ENCODE peak calls at places on chromosomes 7 and 10, in four cellular contexts. I, X, G and W are unnamed samples.

GRCh38 chr7:909358-910329 is 33.3 kb downstream of the GET4 start:
- DNase-seq in I (no peak), X (peak), G (peak), W (peak)

GRCh38 chr10:43219848-43220247 is 47.0 kb downstream of the RASGEF1A start:
- DNase-seq in I (no peak), X (no peak), G (no peak), W (no peak)

GRCh38 chr7:23418046-23418445 is 52.2 kb downstream of the IGF2BP3 start:
- DNase-seq in I (no peak), X (peak), G (peak), W (no peak)

GRCh38 chr10:110209926-110210662 is 2.7 kb downstream of the MXI1 start:
- DNase-seq in I (no peak), X (peak), G (peak), W (no peak)

GRCh38 chr7:158695726-158696452 is 8.7 kb downstream of the NCAPG2 start:
- DNase-seq in I (no peak), X (peak), G (peak), W (peak)

GRCh38 chr7:155918720-155919399 is 106.6 kb upstream of the SHH start:
- DNase-seq in I (no peak), X (peak), G (peak), W (peak)

GRCh38 chr7:146772581-146772980 is 656.0 kb downstream of the CNTNAP2 start:
- DNase-seq in I (no peak), X (no peak), G (no peak), W (no peak)

GRCh38 chr10:16754765-16755164 is 62.5 kb downstream of the RSU1 start:
- DNase-seq in I (no peak), X (no peak), G (no peak), W (no peak)

GRCh38 chr7:73876973-73877372 is 16.0 kb downstream of the TMEM270 start:
- DNase-seq in I (no peak), X (no peak), G (no peak), W (no peak)

GRCh38 chr10:89090760-89091455 is 100.3 kb downstream of the FAS start:
- DNase-seq in I (no peak), X (no peak), G (peak), W (no peak)

GRCh38 chr7:150428671-150429451 is 21.6 kb upstream of the GIMAP8 start:
- DNase-seq in I (no peak), X (peak), G (peak), W (peak)

GRCh38 chr7:27972272-27972671 is 208.3 kb downstream of the JAZF1 start:
- DNase-seq in I (no peak), X (no peak), G (no peak), W (no peak)

GRCh38 chr7:23012797-23013714 is 874 bp downstream of the HYCC1 start:
- DNase-seq in I (no peak), X (peak), G (peak), W (peak)

GRCh38 chr10:104076743-104077160 is 8.9 kb downstream of the COL17A1 start:
- DNase-seq in I (no peak), X (peak), G (peak), W (peak)

GRCh38 chr7:139680676-139681462 is 96.9 kb downstream of the HIPK2 start:
- DNase-seq in I (no peak), X (peak), G (peak), W (peak)

GRCh38 chr7:31145339-31145738 is 93.2 kb downstream of the ADCYAP1R1 start:
- DNase-seq in I (no peak), X (no peak), G (no peak), W (no peak)

GRCh38 chr10:75508814-75509306 is 77.4 kb downstream of the LRMDA start:
- DNase-seq in I (no peak), X (no peak), G (peak), W (peak)

GRCh38 chr10:31064334-31064733 is 32.7 kb upstream of the ZNF438 start:
- DNase-seq in I (no peak), X (peak), G (peak), W (no peak)

GRCh38 chr10:88389456-88389855 is 193.7 kb downstream of the RNLS start:
- DNase-seq in I (no peak), X (peak), G (peak), W (peak)

GRCh38 chr10:69216577-69217118 is 3.5 kb upstream of the HKDC1 start:
- DNase-seq in I (no peak), X (no peak), G (no peak), W (no peak)

GRCh38 chr10:131980757-131981428 is 830 bp downstream of the BNIP3 start:
- DNase-seq in I (no peak), X (peak), G (peak), W (no peak)

GRCh38 chr7:91079491-91079890 is 184.7 kb upstream of the FZD1 start:
- DNase-seq in I (no peak), X (peak), G (peak), W (no peak)

GRCh38 chr10:71984798-71985388 is 20.7 kb downstream of the CHST3 start:
- DNase-seq in I (no peak), X (no peak), G (no peak), W (no peak)

GRCh38 chr10:59997807-59998525 is 91.6 kb upstream of the CCDC6 start:
- DNase-seq in I (no peak), X (no peak), G (no peak), W (no peak)